ENCODE peak calls at places on chromosomes 16 and 17, in four cellular contexts. C is AG09309, O is IMR-90, S is sigmoid colon. M is an unnamed sample.

GRCh38 chr17:78122221-78122990 is 6.1 kb downstream of the TMC6 start:
- DNase-seq in C (no peak), O (no peak), S (no peak), M (no peak)

GRCh38 chr17:2786176-2786881 is 9.9 kb upstream of the RAP1GAP2 start:
- DNase-seq in C (peak), O (peak), S (peak), M (peak)

GRCh38 chr17:5555254-5555653 is 29.1 kb downstream of the NLRP1 start:
- DNase-seq in C (peak), O (peak), S (no peak), M (peak)

GRCh38 chr17:50765454-50766221 is 1.7 kb downstream of the ANKRD40CL start:
- DNase-seq in C (no peak), O (no peak), S (no peak), M (no peak)

GRCh38 chr17:42522798-42523278 is 13.2 kb upstream of the NAGLU start:
- DNase-seq in C (no peak), O (no peak), S (no peak), M (no peak)

GRCh38 chr17:3913531-3914318 is 2.5 kb downstream of the P2RX1 start:
- DNase-seq in C (peak), O (peak), S (peak), M (peak)

GRCh38 chr16:11497329-11497805 is 89.4 kb downstream of the LITAF start:
- DNase-seq in C (peak), O (peak), S (peak), M (peak)

GRCh38 chr16:10338426-10338825 is 47.4 kb upstream of the ATF7IP2 start:
- DNase-seq in C (no peak), O (no peak), S (peak), M (peak)

GRCh38 chr16:27600386-27600785 is 50.4 kb downstream of the KATNIP start:
- DNase-seq in C (no peak), O (no peak), S (no peak), M (no peak)

GRCh38 chr17:72890711-72891110 is 201.8 kb downstream of the SLC39A11 start:
- DNase-seq in C (peak), O (peak), S (no peak), M (no peak)

GRCh38 chr17:50425682-50426471 is at the start of gene ACSF2:
- DNase-seq in C (no peak), O (peak), S (peak), M (peak)

GRCh38 chr16:73183678-73184092 is 135.8 kb upstream of the ZFHX3 start:
- DNase-seq in C (no peak), O (no peak), S (peak), M (peak)
- TF ChIP-seq CTCF in C (peak), O (no peak), S (no peak), M (peak)

GRCh38 chr16:49427771-49428170 is 54.2 kb downstream of the C16orf78 start:
- DNase-seq in C (no peak), O (no peak), S (peak), M (no peak)
- H3K4me3 ChIP-seq in C (no peak), O (no peak), S (no peak), M (no peak)

DNA sequence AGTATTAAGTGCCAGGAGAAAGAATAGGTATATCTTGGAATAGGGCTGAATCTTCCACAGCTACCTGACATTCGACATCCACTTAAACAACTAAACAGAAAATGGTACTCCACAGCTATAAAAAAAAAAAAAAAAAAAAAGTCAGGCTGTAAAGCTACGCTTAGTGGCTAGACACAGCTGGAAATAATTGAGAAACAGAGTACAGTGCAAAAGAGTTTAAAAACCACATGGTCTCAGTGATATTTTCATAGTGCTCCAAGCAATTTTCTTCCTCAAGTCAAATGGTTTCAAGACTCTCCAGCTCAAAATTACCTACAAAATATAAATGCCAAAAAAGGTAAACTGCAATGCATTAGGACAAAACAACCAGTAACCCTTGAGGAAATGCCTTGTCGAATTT is 607.1 kb downstream of the KCNJ2 start:
- DNase-seq in C (no peak), O (no peak), S (no peak), M (no peak)
- TF ChIP-seq CTCF in C (no peak), O (no peak), S (no peak), M (no peak)

DNA sequence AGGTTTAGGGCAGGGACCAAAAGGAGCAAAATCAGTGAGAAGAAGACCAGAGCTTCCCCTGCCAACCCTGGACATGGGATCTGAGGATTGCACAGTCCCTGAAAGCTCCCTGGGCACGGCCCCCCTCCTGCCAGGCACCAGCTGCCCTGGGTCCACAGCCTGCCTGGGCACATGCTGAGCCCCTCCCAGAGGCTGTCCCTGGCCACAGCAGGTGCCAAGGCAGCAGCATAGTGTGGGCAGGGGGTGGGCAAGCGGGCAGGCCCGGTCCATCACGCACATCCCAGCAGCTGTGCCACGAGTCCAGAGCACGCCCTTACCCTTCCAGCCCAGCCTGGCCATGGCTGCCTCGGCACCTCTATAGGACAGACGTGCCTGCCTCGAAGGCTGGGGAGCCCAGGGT is 12.7 kb downstream of the SCN4A start:
- DNase-seq in C (no peak), O (no peak), S (no peak), M (no peak)
- H3K4me3 ChIP-seq in C (no peak), O (no peak), S (no peak), M (no peak)

GRCh38 chr17:45051060-45051719 is at the start of gene DCAKD:
- DNase-seq in C (peak), O (peak), S (peak), M (peak)
- TF ChIP-seq CTCF in C (no peak), O (no peak), S (no peak), M (no peak)

GRCh38 chr17:79968116-79968515 is 67.6 kb downstream of the TBC1D16 start:
- DNase-seq in C (no peak), O (no peak), S (no peak), M (no peak)

GRCh38 chr17:79969906-79970305 is 65.8 kb downstream of the TBC1D16 start:
- DNase-seq in C (no peak), O (no peak), S (no peak), M (no peak)

GRCh38 chr17:79970576-79971068 is 65.0 kb downstream of the TBC1D16 start:
- DNase-seq in C (no peak), O (peak), S (no peak), M (no peak)

GRCh38 chr17:79965806-79966205 is 69.9 kb downstream of the TBC1D16 start:
- DNase-seq in C (no peak), O (no peak), S (peak), M (no peak)

GRCh38 chr17:79966681-79967080 is 69.0 kb downstream of the TBC1D16 start:
- DNase-seq in C (no peak), O (no peak), S (no peak), M (no peak)
- H3K4me3 ChIP-seq in C (no peak), O (no peak), S (no peak), M (no peak)

M was measured in foreskin fibroblast.